ENCODE peak calls at places on chromosomes 6 and 20, in ten cellular contexts. B is CD8-positive, alpha-beta T cell; O is fibroblast of mammary gland; P is astrocyte of the spinal cord; M is body of pancreas; L is foreskin fibroblast; X is psoas muscle; Y is Caco-2; N is LNCaP clone FGC; J is nephron progenitor cell. U is an unnamed sample.

GRCh38 chr6:3561745-3562144 is 104.9 kb upstream of the SLC22A23 start:
- DNase-seq in P (peak), B (no peak), N (no peak), Y (peak), M (no peak), O (peak), J (peak), X (no peak), L (peak), U (no peak)

GRCh38 chr6:108902389-108902792 is 54.2 kb downstream of the ARMC2 start:
- DNase-seq in P (peak), X (no peak), B (no peak), N (no peak), Y (no peak), O (peak), L (peak), J (no peak), M (no peak), U (no peak)

GRCh38 chr6:148074291-148074690 is 268.3 kb upstream of the SASH1 start:
- DNase-seq in O (no peak), L (no peak), M (no peak), J (no peak), B (no peak), N (no peak), X (no peak), Y (no peak), P (no peak), U (no peak)

GRCh38 chr20:18909254-18909653 is 95.7 kb downstream of the SCP2D1 start:
- DNase-seq in L (no peak), J (no peak), X (no peak), Y (no peak), M (no peak), P (no peak), O (no peak), N (no peak), B (no peak), U (no peak)

GRCh38 chr6:112145080-112145573 is 57.7 kb downstream of the FAM229B start:
- DNase-seq in B (no peak), P (no peak), O (no peak), X (no peak), M (no peak), J (no peak), Y (no peak), L (no peak), N (no peak), U (no peak)

GRCh38 chr6:84763397-84764331 is 734 bp downstream of the TBX18 start:
- DNase-seq in O (peak), M (peak), Y (no peak), P (peak), B (no peak), J (peak), N (no peak), L (peak), X (peak), U (peak)

GRCh38 chr6:148735996-148736395 is 10.8 kb upstream of the UST start:
- DNase-seq in J (no peak), O (no peak), P (no peak), L (no peak), Y (no peak), M (no peak), B (no peak), X (no peak), N (no peak), U (no peak)

GRCh38 chr6:130187335-130188206 is 35.2 kb downstream of the SAMD3 start:
- DNase-seq in Y (no peak), N (no peak), J (no peak), M (no peak), O (no peak), X (no peak), L (no peak), P (no peak), B (no peak), U (no peak)

GRCh38 chr6:144007779-144008500 is at the start of gene PLAGL1:
- DNase-seq in P (peak), J (peak), L (peak), O (peak), N (no peak), B (peak), M (peak), Y (no peak), X (peak), U (peak)

GRCh38 chr6:43013020-43013842 is 515 bp downstream of the MEA1 start:
- DNase-seq in N (no peak), M (no peak), P (no peak), Y (no peak), J (no peak), X (no peak), O (peak), B (no peak), L (peak), U (no peak)

GRCh38 chr20:19909696-19910095 is 107.5 kb upstream of the NAA20 start:
- DNase-seq in B (no peak), J (no peak), X (peak), N (no peak), Y (no peak), M (peak), P (peak), O (no peak), L (no peak), U (peak)

GRCh38 chr6:133741375-133741861 is 147.5 kb upstream of the TCF21 start:
- DNase-seq in O (peak), M (no peak), J (peak), X (no peak), B (no peak), P (no peak), L (peak), N (no peak), Y (no peak), U (no peak)

GRCh38 chr20:21133917-21134622 is 8.2 kb downstream of the KIZ start:
- DNase-seq in P (no peak), X (no peak), Y (no peak), J (no peak), N (no peak), M (no peak), O (no peak), L (no peak), B (no peak), U (no peak)

GRCh38 chr6:82000551-82000950 is 247.0 kb downstream of the IBTK start:
- DNase-seq in N (no peak), P (no peak), O (no peak), Y (no peak), M (no peak), X (no peak), B (no peak), L (no peak), J (no peak), U (no peak)

GRCh38 chr20:34078540-34078939 is 33.5 kb downstream of the EIF2S2 start:
- DNase-seq in M (no peak), X (no peak), J (no peak), O (no peak), L (no peak), B (no peak), P (no peak), Y (no peak), N (no peak), U (no peak)

GRCh38 chr6:170276369-170277057 is 14.4 kb downstream of the DLL1 start:
- DNase-seq in X (peak), B (no peak), P (no peak), N (no peak), J (no peak), Y (no peak), O (peak), L (no peak), M (peak), U (peak)

GRCh38 chr6:134911532-134911931 is 38.4 kb downstream of the ALDH8A1 start:
- DNase-seq in O (peak), X (no peak), N (no peak), L (peak), Y (no peak), J (no peak), M (no peak), B (no peak), P (peak), U (no peak)

GRCh38 chr20:57762531-57763234 is 52.9 kb upstream of the PMEPA1 start:
- DNase-seq in B (no peak), L (no peak), Y (no peak), M (no peak), O (no peak), J (no peak), X (no peak), P (no peak), N (no peak), U (no peak)

GRCh38 chr6:56370127-56370540 is 122.8 kb upstream of the COL21A1 start:
- DNase-seq in M (peak), N (peak), B (no peak), Y (peak), L (peak), J (peak), P (peak), X (peak), O (peak), U (peak)

GRCh38 chr6:131036616-131037015 is 26.4 kb downstream of the EPB41L2 start:
- DNase-seq in N (no peak), P (no peak), X (no peak), L (no peak), M (no peak), B (no peak), O (no peak), J (no peak), Y (no peak), U (no peak)

GRCh38 chr6:158869604-158870417 is 50.6 kb upstream of the EZR start:
- DNase-seq in N (peak), O (peak), Y (peak), L (peak), X (peak), M (peak), P (peak), B (peak), J (peak), U (peak)
- TF ChIP-seq CTCF in N (no peak), O (no peak), Y (no peak), L (no peak), X (no peak), M (no peak), P (no peak), B (no peak), J (no peak), U (peak)

DNA sequence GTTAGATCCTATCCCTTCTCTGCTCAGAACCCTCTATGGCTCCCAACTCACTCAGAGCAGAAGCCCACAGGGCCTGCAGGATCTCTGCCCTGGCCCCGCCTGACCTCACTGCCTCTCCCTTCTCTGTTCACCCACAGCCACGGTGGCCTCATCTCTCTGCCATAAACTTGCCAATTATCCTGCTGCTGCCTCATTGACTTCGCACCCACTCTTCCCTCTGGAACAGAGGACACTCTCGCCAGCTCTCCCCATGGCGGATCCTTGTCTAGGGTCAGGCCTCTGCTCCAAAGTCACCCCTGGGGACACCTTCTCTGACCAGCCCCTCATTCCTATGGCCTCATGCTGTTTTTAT is 86.4 kb downstream of the CEBPB start:
- DNase-seq in O (no peak), P (no peak), Y (no peak), J (no peak), B (no peak), M (no peak), N (no peak), L (no peak), X (no peak), U (no peak)
- TF ChIP-seq CTCF in O (no peak), P (no peak), Y (no peak), J (no peak), B (no peak), M (no peak), N (no peak), L (no peak), X (no peak), U (no peak)

GRCh38 chr6:124881898-124882579 is 80.2 kb upstream of the RNF217 start:
- DNase-seq in O (peak), B (no peak), J (no peak), P (peak), M (no peak), Y (peak), L (peak), X (no peak), N (no peak), U (no peak)
- TF ChIP-seq CTCF in O (no peak), B (no peak), J (no peak), P (no peak), M (no peak), Y (no peak), L (no peak), X (no peak), N (no peak), U (no peak)

DNA sequence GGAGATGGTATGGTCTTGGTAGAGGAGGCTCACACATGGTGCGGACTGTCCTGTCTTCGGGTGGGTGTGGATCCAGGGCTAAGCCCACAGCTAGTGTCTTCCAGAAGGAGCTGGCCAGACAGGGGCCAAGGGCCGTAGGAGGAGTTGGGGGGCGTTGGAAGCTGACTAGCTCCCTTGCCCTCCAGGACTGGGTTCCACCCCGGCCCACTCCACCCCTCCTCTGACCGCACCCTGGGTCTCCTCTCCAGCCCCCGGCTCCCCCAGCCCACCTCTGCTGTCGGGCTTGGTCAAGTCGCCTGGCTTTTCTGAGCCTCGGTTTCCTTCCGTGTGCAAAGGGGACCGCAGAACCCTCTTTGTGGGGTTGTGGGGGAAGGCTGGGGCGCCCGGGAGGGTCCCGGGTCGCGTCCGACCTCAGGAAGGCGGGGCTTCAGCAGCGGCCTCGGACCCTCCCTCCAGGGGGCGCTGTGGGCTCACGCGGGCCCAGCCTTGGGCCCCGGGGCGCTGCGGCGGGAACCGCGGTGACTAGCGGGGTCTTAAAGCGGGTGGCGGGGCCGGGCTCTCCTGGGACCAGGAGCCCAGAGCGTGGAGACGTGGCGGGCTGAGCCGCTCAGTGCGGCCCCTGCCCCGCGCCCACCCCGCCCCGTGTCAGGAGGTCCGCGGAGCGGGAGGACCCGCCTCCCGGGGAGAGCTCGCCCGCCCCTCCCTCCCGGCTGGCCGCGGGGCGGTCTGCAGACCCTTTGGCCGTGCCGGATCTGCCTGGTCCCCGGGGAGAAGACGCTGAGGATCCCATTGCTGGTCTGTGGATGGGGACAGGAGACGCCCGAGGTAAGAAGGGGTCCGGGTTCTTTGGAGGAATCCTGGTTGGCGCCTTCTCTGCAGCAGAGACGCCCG is 5.4 kb downstream of the NPBWR2 start:
- DNase-seq in P (no peak), B (peak), O (no peak), J (peak), Y (peak), M (peak), L (peak), X (peak), N (no peak), U (no peak)
- TF ChIP-seq CTCF in P (peak), B (peak), O (no peak), J (peak), Y (peak), M (peak), L (peak), X (peak), N (peak), U (peak)

GRCh38 chr6:92777146-92777740 is 642.1 kb downstream of the EPHA7 start:
- DNase-seq in J (no peak), X (no peak), B (no peak), N (peak), O (peak), P (peak), L (peak), Y (peak), M (no peak), U (no peak)
- TF ChIP-seq CTCF in J (peak), X (peak), B (no peak), N (peak), O (peak), P (peak), L (no peak), Y (no peak), M (no peak), U (peak)

GRCh38 chr20:41734506-41734945 is 116.3 kb upstream of the CHD6 start:
- DNase-seq in N (no peak), X (peak), P (peak), B (peak), L (peak), M (peak), Y (peak), O (peak), J (peak), U (peak)
- TF ChIP-seq CTCF in N (peak), X (peak), P (peak), B (peak), L (peak), M (peak), Y (peak), O (peak), J (peak), U (peak)